ENCODE peak calls at places on chromosomes 13 and 19, in ten cellular contexts. J is OCI-LY7, B is ascending aorta, X is neural progenitor cell, U is tibial artery, I is prostate gland, Q is colonic mucosa, S is fibroblast of mammary gland, Z is thoracic aorta, P is tibial nerve. E is an unnamed sample.

GRCh38 chr19:56308792-56309191 is 5.8 kb downstream of the ZSCAN5A start:
- DNase-seq in J (no peak), B (no peak), X (no peak), U (no peak), I (no peak), Q (no peak), S (no peak), Z (no peak), P (no peak), E (no peak)

GRCh38 chr19:29022165-29022564 is 190.8 kb downstream of the UQCRFS1 start:
- DNase-seq in J (no peak), B (no peak), X (no peak), U (no peak), I (no peak), Q (no peak), S (no peak), Z (no peak), P (no peak), E (no peak)

GRCh38 chr19:3586124-3586626 is 897 bp downstream of the GIPC3 start:
- DNase-seq in J (peak), B (no peak), X (peak), U (no peak), I (no peak), Q (no peak), S (no peak), Z (no peak), P (no peak), E (no peak)

GRCh38 chr13:110801044-110801443 is 87.5 kb downstream of the ING1 start:
- DNase-seq in J (no peak), B (no peak), X (no peak), U (no peak), I (no peak), Q (no peak), S (no peak), Z (no peak), P (no peak), E (no peak)

GRCh38 chr19:46513461-46514236 is 18.0 kb upstream of the PNMA8B start:
- DNase-seq in J (peak), B (peak), X (peak), U (peak), I (peak), Q (peak), S (peak), Z (no peak), P (peak), E (peak)

GRCh38 chr13:37729876-37730275 is 131.3 kb upstream of the POSTN start:
- DNase-seq in J (no peak), B (no peak), X (no peak), U (no peak), I (no peak), Q (no peak), S (no peak), Z (no peak), P (no peak), E (no peak)

GRCh38 chr13:36029171-36029570 is 102.0 kb downstream of the DCLK1 start:
- DNase-seq in J (no peak), B (no peak), X (no peak), U (no peak), I (no peak), Q (no peak), S (peak), Z (no peak), P (no peak), E (no peak)

GRCh38 chr19:56683119-56683518 is 11.6 kb upstream of the ZNF835 start:
- DNase-seq in J (no peak), B (no peak), X (no peak), U (no peak), I (no peak), Q (no peak), S (no peak), Z (no peak), P (no peak), E (no peak)

GRCh38 chr19:48556163-48556562 is 4.2 kb downstream of the SULT2B1 start:
- DNase-seq in J (no peak), B (no peak), X (peak), U (no peak), I (no peak), Q (peak), S (peak), Z (no peak), P (no peak), E (no peak)

GRCh38 chr13:94674609-94675348 is 37.6 kb downstream of the SOX21 start:
- DNase-seq in J (peak), B (no peak), X (peak), U (peak), I (peak), Q (peak), S (peak), Z (no peak), P (no peak), E (no peak)

GRCh38 chr19:8392017-8392591 is 1.9 kb downstream of the RAB11B start:
- DNase-seq in J (no peak), B (no peak), X (no peak), U (no peak), I (no peak), Q (no peak), S (peak), Z (no peak), P (no peak), E (no peak)

GRCh38 chr13:27556109-27556508 is 64.2 kb downstream of the LNX2 start:
- DNase-seq in J (no peak), B (peak), X (no peak), U (peak), I (no peak), Q (no peak), S (peak), Z (no peak), P (no peak), E (no peak)

GRCh38 chr19:12293771-12294307 is 844 bp downstream of the ZNF44 start:
- DNase-seq in J (peak), B (peak), X (peak), U (peak), I (peak), Q (peak), S (peak), Z (no peak), P (peak), E (no peak)

GRCh38 chr19:49447485-49448431 is 3.9 kb downstream of the PIH1D1 start:
- DNase-seq in J (peak), B (no peak), X (peak), U (no peak), I (no peak), Q (peak), S (peak), Z (no peak), P (no peak), E (no peak)

GRCh38 chr19:48501446-48501960 is 10.1 kb downstream of the LMTK3 start:
- DNase-seq in J (peak), B (peak), X (peak), U (no peak), I (peak), Q (peak), S (no peak), Z (no peak), P (no peak), E (no peak)

GRCh38 chr19:48190288-48191284 is 20.1 kb downstream of the ZSWIM9 start:
- DNase-seq in J (peak), B (peak), X (peak), U (no peak), I (no peak), Q (no peak), S (peak), Z (no peak), P (no peak), E (no peak)

GRCh38 chr13:99133230-99133629 is 67.4 kb upstream of the UBAC2 start:
- DNase-seq in J (no peak), B (no peak), X (no peak), U (no peak), I (no peak), Q (no peak), S (no peak), Z (no peak), P (no peak), E (no peak)
- TF ChIP-seq CTCF in J (no peak), B (no peak), X (no peak), U (no peak), I (no peak), Q (no peak), S (no peak), Z (no peak), P (no peak), E (no peak)

GRCh38 chr13:49629196-49629938 is 1.1 kb downstream of the ARL11 start:
- DNase-seq in J (peak), B (no peak), X (no peak), U (no peak), I (no peak), Q (no peak), S (no peak), Z (no peak), P (no peak), E (no peak)
- H3K4me3 ChIP-seq in J (peak), B (peak), X (no peak), U (no peak), I (no peak), Q (peak), S (no peak), Z (peak), P (no peak), E (no peak)

GRCh38 chr13:113084094-113084942 is 21.3 kb upstream of the F7 start:
- DNase-seq in J (no peak), B (no peak), X (no peak), U (no peak), I (no peak), Q (no peak), S (no peak), Z (no peak), P (no peak), E (no peak)
- TF ChIP-seq CTCF in J (no peak), B (no peak), X (peak), U (no peak), I (no peak), Q (no peak), S (no peak), Z (no peak), P (no peak), E (peak)

DNA sequence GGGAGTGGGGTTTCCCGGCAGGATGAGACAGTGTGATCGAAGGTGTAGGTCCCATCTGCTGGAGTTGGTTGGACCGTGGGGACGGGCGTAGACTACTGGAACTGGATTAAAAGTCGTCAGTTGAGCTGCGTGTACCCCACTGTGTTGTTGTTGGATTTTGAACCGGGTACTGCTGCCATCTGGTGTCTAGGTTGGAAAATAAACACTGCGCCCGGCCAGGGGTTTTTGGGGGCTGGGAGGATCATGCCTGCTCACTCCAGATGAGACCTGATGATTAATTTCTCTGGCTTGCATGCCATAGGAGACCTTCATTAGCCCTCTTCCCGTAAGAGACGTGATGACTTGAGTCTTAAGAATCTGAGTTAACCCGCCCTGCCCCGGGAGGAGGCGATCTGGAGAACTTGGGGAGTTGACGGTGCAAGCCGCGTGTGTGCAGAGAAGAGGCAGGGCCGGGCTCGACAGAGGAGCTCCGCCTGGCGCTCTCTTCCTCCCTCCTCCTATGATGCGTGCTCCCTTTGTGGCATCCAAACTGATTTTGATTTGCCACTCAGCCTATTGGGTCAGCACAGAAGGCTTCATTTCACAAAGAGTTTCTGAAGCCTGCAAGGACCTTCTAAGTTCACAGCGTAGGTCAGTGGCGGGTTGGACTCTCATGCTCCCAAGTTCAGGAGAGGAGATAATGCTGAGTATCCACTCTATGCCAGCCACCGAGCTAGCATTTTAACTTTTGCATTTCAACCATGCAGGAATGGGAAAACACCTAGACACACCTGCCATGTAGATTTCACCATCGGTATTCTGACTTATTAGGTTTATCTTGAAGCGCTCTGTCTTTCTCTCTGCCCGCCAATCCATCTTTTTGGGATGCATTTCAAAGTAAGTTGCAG is 2.7 kb downstream of the UHRF1 start:
- DNase-seq in J (peak), B (peak), X (peak), U (peak), I (peak), Q (peak), S (peak), Z (peak), P (peak), E (peak)
- H3K4me3 ChIP-seq in J (peak), B (peak), X (peak), U (peak), I (no peak), Q (peak), S (peak), Z (peak), P (peak), E (peak)

GRCh38 chr19:37987356-37988332 is 80.6 kb downstream of the SIPA1L3 start:
- DNase-seq in J (peak), B (no peak), X (peak), U (no peak), I (no peak), Q (peak), S (no peak), Z (no peak), P (no peak), E (no peak)
- TF ChIP-seq CTCF in J (peak), B (no peak), X (peak), U (no peak), I (no peak), Q (peak), S (no peak), Z (no peak), P (no peak), E (peak)

GRCh38 chr19:42214810-42215209 is 2.7 kb downstream of the DEDD2 start:
- DNase-seq in J (no peak), B (no peak), X (no peak), U (no peak), I (no peak), Q (no peak), S (no peak), Z (no peak), P (no peak), E (no peak)

GRCh38 chr19:42219812-42220750 is at the start of gene ZNF526:
- DNase-seq in J (peak), B (peak), X (peak), U (peak), I (peak), Q (peak), S (peak), Z (peak), P (peak), E (peak)

GRCh38 chr19:42216653-42217521 is 590 bp downstream of the DEDD2 start:
- DNase-seq in J (peak), B (peak), X (peak), U (no peak), I (no peak), Q (peak), S (peak), Z (no peak), P (no peak), E (no peak)

GRCh38 chr19:42220751-42221097 is 612 bp downstream of the ZNF526 start:
- DNase-seq in J (no peak), B (no peak), X (peak), U (no peak), I (no peak), Q (no peak), S (no peak), Z (no peak), P (no peak), E (no peak)

DNA sequence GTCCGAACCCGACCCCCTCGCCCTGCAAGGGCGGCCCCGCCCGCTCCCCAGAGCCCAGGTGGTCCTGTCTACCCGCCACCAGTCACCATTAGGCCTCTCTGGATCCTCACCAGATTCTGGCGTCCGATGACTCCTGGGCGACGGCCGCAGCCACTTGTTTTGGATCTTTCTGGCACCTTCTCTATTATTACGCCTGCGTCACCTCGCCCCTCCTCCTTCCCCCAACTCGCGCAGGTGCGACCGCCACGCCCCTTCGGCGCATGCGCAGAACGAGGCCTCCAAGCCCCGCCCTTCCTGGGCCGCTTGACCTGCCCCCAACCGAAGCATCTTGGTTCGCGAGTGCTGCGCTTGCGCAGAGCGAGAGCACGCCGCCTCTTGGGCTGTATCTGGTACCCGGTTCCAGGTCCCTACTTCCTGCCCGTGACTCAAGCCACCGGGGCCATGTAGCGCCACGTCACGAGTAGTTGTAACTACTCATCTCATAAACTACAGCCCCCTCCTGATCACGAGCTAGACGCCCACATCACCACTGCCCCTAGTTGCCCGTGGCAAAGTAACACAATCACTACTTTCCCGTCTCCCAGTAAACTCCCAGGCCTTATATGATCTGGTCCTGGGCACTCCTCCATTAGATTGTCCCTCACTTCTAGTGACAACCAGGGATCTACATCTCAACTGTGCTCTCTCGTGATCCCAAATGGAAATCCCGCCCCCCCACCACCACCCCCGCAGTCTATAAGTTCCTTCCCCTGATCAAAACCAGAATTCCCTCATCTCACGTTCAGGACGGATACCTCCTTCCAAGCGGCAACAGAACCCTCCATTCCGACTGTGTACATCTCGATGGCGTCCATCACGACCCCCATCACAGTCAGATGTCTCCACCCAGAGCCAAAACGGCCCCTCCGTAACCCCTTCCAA is at the start of gene DEDD2:
- DNase-seq in J (peak), B (peak), X (peak), U (peak), I (peak), Q (peak), S (peak), Z (peak), P (peak), E (peak)
- H3K4me3 ChIP-seq in J (peak), B (peak), X (peak), U (peak), I (peak), Q (peak), S (peak), Z (peak), P (peak), E (peak)

DNA sequence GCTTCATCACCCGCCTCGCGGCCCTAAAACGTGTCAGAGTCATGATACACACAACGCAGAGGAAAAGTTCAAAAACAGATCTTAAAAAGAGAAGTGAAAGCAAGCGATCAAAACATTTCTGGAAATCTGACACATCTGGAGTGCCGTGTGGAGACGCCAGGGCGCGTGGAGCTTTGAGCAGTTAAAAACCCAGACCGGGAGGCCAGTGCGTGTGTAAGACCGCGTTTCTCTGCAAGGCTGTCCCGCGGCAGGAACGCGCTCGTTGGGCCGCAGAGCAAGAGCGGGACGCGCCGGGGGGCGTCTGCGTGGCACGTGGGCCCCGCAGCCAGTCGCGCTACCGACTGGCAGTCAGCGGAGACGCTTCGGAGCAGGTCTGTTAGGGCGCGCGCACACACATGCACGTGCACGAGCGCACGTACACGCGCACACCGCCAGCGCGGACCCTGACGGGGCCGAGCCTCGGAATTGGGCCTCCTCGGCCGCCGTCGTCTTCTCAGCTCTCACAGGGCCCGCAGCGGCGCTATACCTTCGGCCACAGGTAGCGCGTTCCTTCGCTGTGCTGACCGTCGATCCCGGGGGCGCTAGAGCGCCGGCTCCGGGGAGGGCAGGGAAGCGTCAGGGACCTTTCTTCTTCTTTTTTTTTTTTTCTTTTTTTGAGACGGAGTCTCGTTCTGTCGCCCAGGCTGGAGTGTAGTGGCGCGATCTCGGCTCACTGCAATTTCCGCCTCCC is 35.8 kb downstream of the RNF6 start:
- DNase-seq in J (peak), B (peak), X (peak), U (peak), I (peak), Q (peak), S (peak), Z (peak), P (peak), E (peak)
- TF ChIP-seq CTCF in J (peak), B (peak), X (peak), U (peak), I (peak), Q (peak), S (peak), Z (peak), P (peak), E (peak)

GRCh38 chr19:43895727-43896126 is 39.4 kb downstream of the ZNF45 start:
- DNase-seq in J (no peak), B (no peak), X (no peak), U (no peak), I (no peak), Q (no peak), S (peak), Z (no peak), P (no peak), E (no peak)

GRCh38 chr19:43905897-43906296 is 29.2 kb downstream of the ZNF45 start:
- DNase-seq in J (no peak), B (no peak), X (no peak), U (no peak), I (no peak), Q (no peak), S (no peak), Z (no peak), P (no peak), E (no peak)

GRCh38 chr19:43902399-43902798 is 32.7 kb downstream of the ZNF45 start:
- DNase-seq in J (no peak), B (no peak), X (no peak), U (no peak), I (no peak), Q (no peak), S (no peak), Z (no peak), P (no peak), E (no peak)

GRCh38 chr19:43906774-43907173 is 28.3 kb downstream of the ZNF45 start:
- DNase-seq in J (no peak), B (no peak), X (no peak), U (no peak), I (no peak), Q (no peak), S (no peak), Z (no peak), P (no peak), E (no peak)

DNA sequence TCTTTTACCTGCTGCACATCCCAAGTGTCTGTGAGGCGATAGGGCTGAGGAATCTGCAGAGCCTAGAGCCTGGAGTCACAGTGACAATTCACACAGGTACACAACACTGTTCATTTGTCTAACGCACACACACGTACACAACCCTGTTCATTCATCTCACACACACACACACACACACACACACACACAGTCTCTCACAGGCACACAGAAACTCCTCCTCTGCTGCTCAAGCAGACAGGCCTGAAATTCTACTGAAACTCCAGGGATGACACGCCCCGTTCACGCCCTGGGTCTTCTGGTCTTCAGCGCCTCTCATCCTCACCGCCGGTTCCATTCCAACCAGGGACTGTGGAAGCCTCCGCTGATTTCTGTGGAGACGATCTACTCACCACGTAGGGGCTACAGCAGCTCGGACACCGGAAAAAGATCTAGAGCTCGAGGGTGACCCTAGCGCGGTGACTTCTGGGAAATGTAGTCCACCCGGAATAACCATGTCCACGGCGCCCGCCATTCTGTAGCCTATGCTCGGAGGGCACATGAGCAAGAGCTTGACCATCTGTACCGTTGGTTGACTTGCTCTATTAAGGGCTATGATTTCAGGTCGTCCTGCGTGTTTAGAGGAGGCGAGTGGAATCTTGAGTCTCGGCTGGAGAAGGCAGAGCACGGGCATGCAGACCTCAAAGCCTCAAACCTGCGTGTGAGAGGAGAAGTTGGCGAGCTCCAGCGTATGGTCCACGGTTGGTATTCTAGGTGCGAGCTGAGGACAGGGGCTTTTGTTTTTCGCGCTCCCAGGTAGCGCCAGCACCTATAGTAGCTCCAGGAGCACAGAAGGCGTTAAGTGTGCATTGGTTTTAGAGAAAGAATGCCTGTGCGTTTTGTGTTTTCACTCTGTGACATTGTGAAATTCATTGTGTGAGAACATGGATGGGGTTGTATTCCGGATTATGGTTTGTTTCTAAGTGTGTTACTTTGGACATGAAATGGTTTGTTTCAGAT is 33.4 kb downstream of the ZNF45 start:
- DNase-seq in J (no peak), B (peak), X (peak), U (peak), I (peak), Q (peak), S (peak), Z (no peak), P (peak), E (peak)
- H3K4me3 ChIP-seq in J (no peak), B (peak), X (peak), U (peak), I (peak), Q (peak), S (peak), Z (peak), P (peak), E (peak)

E was measured in HFF-Myc.